ENCODE peak calls at places on chromosomes 4 and X, in seven cellular contexts. One of them, this sample, is unnamed.

GRCh38 chr4:89788243-89789072 is 48.5 kb downstream of the SNCA start:
- DNase-seq in kidney epithelial cell: no peak
- DNase-seq in CD8-positive, alpha-beta memory T cell: no peak
- DNase-seq in lung: no peak
- DNase-seq in keratinocyte: no peak
- DNase-seq in fibroblast of lung: peak
- DNase-seq in ovary: peak
- DNase-seq in this sample: no peak

GRCh38 chr4:128220286-128221235 is 67.1 kb downstream of the PGRMC2 start:
- DNase-seq in CD8-positive, alpha-beta memory T cell: no peak
- DNase-seq in keratinocyte: no peak
- DNase-seq in kidney epithelial cell: no peak
- DNase-seq in fibroblast of lung: peak
- DNase-seq in ovary: no peak
- DNase-seq in lung: no peak
- DNase-seq in this sample: no peak

GRCh38 chr4:118033148-118034060 is 882 bp upstream of the NDST3 start:
- DNase-seq in CD8-positive, alpha-beta memory T cell: no peak
- DNase-seq in keratinocyte: no peak
- DNase-seq in kidney epithelial cell: peak
- DNase-seq in fibroblast of lung: peak
- DNase-seq in ovary: no peak
- DNase-seq in lung: peak
- DNase-seq in this sample: peak

GRCh38 chr4:2253160-2254084 is 8.5 kb downstream of the MXD4 start:
- DNase-seq in lung: no peak
- DNase-seq in fibroblast of lung: no peak
- DNase-seq in ovary: peak
- DNase-seq in CD8-positive, alpha-beta memory T cell: no peak
- DNase-seq in kidney epithelial cell: no peak
- DNase-seq in keratinocyte: no peak
- DNase-seq in this sample: no peak

GRCh38 chrX:7330971-7331746 is 183.2 kb upstream of the PUDP start:
- DNase-seq in keratinocyte: no peak
- DNase-seq in CD8-positive, alpha-beta memory T cell: no peak
- DNase-seq in ovary: peak
- DNase-seq in kidney epithelial cell: no peak
- DNase-seq in fibroblast of lung: peak
- DNase-seq in lung: no peak
- DNase-seq in this sample: peak

GRCh38 chrX:84133023-84133422 is 55.0 kb downstream of the RPS6KA6 start:
- DNase-seq in ovary: no peak
- DNase-seq in kidney epithelial cell: no peak
- DNase-seq in CD8-positive, alpha-beta memory T cell: no peak
- DNase-seq in lung: no peak
- DNase-seq in keratinocyte: no peak
- DNase-seq in fibroblast of lung: peak
- DNase-seq in this sample: no peak

GRCh38 chr4:91824773-91825172 is 479.0 kb upstream of the GRID2 start:
- DNase-seq in kidney epithelial cell: no peak
- DNase-seq in fibroblast of lung: no peak
- DNase-seq in lung: no peak
- DNase-seq in keratinocyte: no peak
- DNase-seq in ovary: no peak
- DNase-seq in CD8-positive, alpha-beta memory T cell: no peak
- DNase-seq in this sample: no peak

GRCh38 chr4:84492290-84492689 is 6.8 kb downstream of the NKX6-1 start:
- DNase-seq in kidney epithelial cell: no peak
- DNase-seq in lung: no peak
- DNase-seq in ovary: no peak
- DNase-seq in CD8-positive, alpha-beta memory T cell: no peak
- DNase-seq in fibroblast of lung: no peak
- DNase-seq in keratinocyte: no peak
- DNase-seq in this sample: no peak

GRCh38 chr4:150332086-150332485 is 249.9 kb upstream of the MAB21L2 start:
- DNase-seq in kidney epithelial cell: no peak
- DNase-seq in fibroblast of lung: no peak
- DNase-seq in ovary: no peak
- DNase-seq in CD8-positive, alpha-beta memory T cell: no peak
- DNase-seq in lung: no peak
- DNase-seq in keratinocyte: no peak
- DNase-seq in this sample: no peak

GRCh38 chr4:182862921-182863320 is 54.3 kb downstream of the DCTD start:
- DNase-seq in ovary: no peak
- DNase-seq in keratinocyte: no peak
- DNase-seq in kidney epithelial cell: no peak
- DNase-seq in lung: peak
- DNase-seq in fibroblast of lung: no peak
- DNase-seq in CD8-positive, alpha-beta memory T cell: no peak
- DNase-seq in this sample: no peak

GRCh38 chr4:17468638-17469221 is 43.2 kb downstream of the QDPR start:
- DNase-seq in kidney epithelial cell: no peak
- DNase-seq in lung: no peak
- DNase-seq in keratinocyte: no peak
- DNase-seq in ovary: no peak
- DNase-seq in fibroblast of lung: peak
- DNase-seq in CD8-positive, alpha-beta memory T cell: no peak
- DNase-seq in this sample: peak

GRCh38 chrX:67749536-67749935 is 205.7 kb downstream of the AR start:
- DNase-seq in ovary: no peak
- DNase-seq in fibroblast of lung: no peak
- DNase-seq in CD8-positive, alpha-beta memory T cell: no peak
- DNase-seq in kidney epithelial cell: no peak
- DNase-seq in keratinocyte: no peak
- DNase-seq in lung: no peak
- DNase-seq in this sample: no peak

GRCh38 chrX:11558972-11559371 is 106.7 kb downstream of the ARHGAP6 start:
- DNase-seq in lung: peak
- DNase-seq in keratinocyte: no peak
- DNase-seq in ovary: no peak
- DNase-seq in fibroblast of lung: no peak
- DNase-seq in kidney epithelial cell: no peak
- DNase-seq in CD8-positive, alpha-beta memory T cell: peak
- DNase-seq in this sample: no peak

GRCh38 chr4:113976937-113977855 is 2.3 kb downstream of the ARSJ start:
- DNase-seq in CD8-positive, alpha-beta memory T cell: no peak
- DNase-seq in ovary: no peak
- DNase-seq in lung: no peak
- DNase-seq in fibroblast of lung: peak
- DNase-seq in keratinocyte: no peak
- DNase-seq in kidney epithelial cell: no peak
- DNase-seq in this sample: no peak
- H3K4me3 ChIP-seq in CD8-positive, alpha-beta memory T cell: no peak
- H3K4me3 ChIP-seq in ovary: peak
- H3K4me3 ChIP-seq in lung: no peak
- H3K4me3 ChIP-seq in fibroblast of lung: peak
- H3K4me3 ChIP-seq in keratinocyte: peak
- H3K4me3 ChIP-seq in kidney epithelial cell: peak
- H3K4me3 ChIP-seq in this sample: peak

GRCh38 chrX:19912-20571 is 261.1 kb upstream of the PLCXD1 start:
- DNase-seq in kidney epithelial cell: no peak
- DNase-seq in ovary: no peak
- DNase-seq in keratinocyte: no peak
- DNase-seq in fibroblast of lung: no peak
- DNase-seq in CD8-positive, alpha-beta memory T cell: no peak
- DNase-seq in lung: no peak
- DNase-seq in this sample: no peak
- H3K4me3 ChIP-seq in kidney epithelial cell: no peak
- H3K4me3 ChIP-seq in ovary: peak
- H3K4me3 ChIP-seq in keratinocyte: no peak
- H3K4me3 ChIP-seq in fibroblast of lung: no peak
- H3K4me3 ChIP-seq in CD8-positive, alpha-beta memory T cell: no peak
- H3K4me3 ChIP-seq in lung: no peak
- H3K4me3 ChIP-seq in this sample: peak

GRCh38 chr4:53012738-53013137 is 150.6 kb downstream of the RASL11B start:
- DNase-seq in ovary: no peak
- DNase-seq in keratinocyte: no peak
- DNase-seq in kidney epithelial cell: no peak
- DNase-seq in lung: no peak
- DNase-seq in CD8-positive, alpha-beta memory T cell: no peak
- DNase-seq in fibroblast of lung: no peak
- DNase-seq in this sample: no peak
- H3K4me3 ChIP-seq in ovary: no peak
- H3K4me3 ChIP-seq in keratinocyte: no peak
- H3K4me3 ChIP-seq in kidney epithelial cell: no peak
- H3K4me3 ChIP-seq in lung: no peak
- H3K4me3 ChIP-seq in CD8-positive, alpha-beta memory T cell: no peak
- H3K4me3 ChIP-seq in fibroblast of lung: no peak
- H3K4me3 ChIP-seq in this sample: no peak

GRCh38 chrX:134171661-134172587 is 65.1 kb upstream of the CCDC160 start:
- DNase-seq in ovary: peak
- DNase-seq in CD8-positive, alpha-beta memory T cell: peak
- DNase-seq in fibroblast of lung: no peak
- DNase-seq in keratinocyte: no peak
- DNase-seq in kidney epithelial cell: no peak
- DNase-seq in lung: no peak
- DNase-seq in this sample: no peak
- H3K4me3 ChIP-seq in ovary: peak
- H3K4me3 ChIP-seq in CD8-positive, alpha-beta memory T cell: no peak
- H3K4me3 ChIP-seq in fibroblast of lung: no peak
- H3K4me3 ChIP-seq in keratinocyte: peak
- H3K4me3 ChIP-seq in kidney epithelial cell: peak
- H3K4me3 ChIP-seq in lung: peak
- H3K4me3 ChIP-seq in this sample: no peak

DNA sequence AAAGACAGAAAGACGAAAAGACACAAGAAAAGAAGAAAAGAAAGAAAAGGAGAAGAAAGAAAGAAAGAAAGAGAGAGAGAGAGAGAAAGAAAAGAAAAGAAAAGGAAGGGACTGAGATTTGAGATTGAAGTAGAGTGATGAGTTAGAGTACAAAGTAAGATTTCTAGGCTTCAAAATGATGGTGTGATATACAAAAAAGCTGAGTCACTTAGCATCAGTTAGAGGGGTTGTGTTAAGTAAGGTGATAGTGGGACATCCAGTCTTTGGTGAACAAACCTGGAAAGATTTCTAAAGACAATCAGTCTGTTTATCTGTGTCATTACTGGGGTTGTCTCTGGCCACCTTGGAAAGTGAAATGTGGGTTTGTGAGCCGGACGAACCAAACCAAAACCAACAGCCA is 13.5 kb downstream of the SLC10A6 start:
- DNase-seq in kidney epithelial cell: no peak
- DNase-seq in CD8-positive, alpha-beta memory T cell: no peak
- DNase-seq in ovary: no peak
- DNase-seq in fibroblast of lung: no peak
- DNase-seq in lung: no peak
- DNase-seq in keratinocyte: no peak
- DNase-seq in this sample: no peak
- H3K4me3 ChIP-seq in kidney epithelial cell: no peak
- H3K4me3 ChIP-seq in CD8-positive, alpha-beta memory T cell: no peak
- H3K4me3 ChIP-seq in ovary: no peak
- H3K4me3 ChIP-seq in fibroblast of lung: no peak
- H3K4me3 ChIP-seq in lung: no peak
- H3K4me3 ChIP-seq in keratinocyte: no peak
- H3K4me3 ChIP-seq in this sample: no peak

GRCh38 chr4:76459291-76459723 is 24.3 kb downstream of the SHROOM3 start:
- DNase-seq in lung: no peak
- DNase-seq in CD8-positive, alpha-beta memory T cell: no peak
- DNase-seq in fibroblast of lung: peak
- DNase-seq in kidney epithelial cell: peak
- DNase-seq in keratinocyte: no peak
- DNase-seq in ovary: no peak
- DNase-seq in this sample: no peak
- H3K4me3 ChIP-seq in lung: no peak
- H3K4me3 ChIP-seq in CD8-positive, alpha-beta memory T cell: no peak
- H3K4me3 ChIP-seq in fibroblast of lung: no peak
- H3K4me3 ChIP-seq in kidney epithelial cell: no peak
- H3K4me3 ChIP-seq in keratinocyte: no peak
- H3K4me3 ChIP-seq in ovary: no peak
- H3K4me3 ChIP-seq in this sample: no peak

This sample was measured in HFF-Myc.